ENCODE peak calls at places on chromosomes 4 and X, in seven cellular contexts. One of them, this sample, is unnamed.

GRCh38 chr4:145436793-145437192 is 44.9 kb upstream of the SMAD1 start:
- DNase-seq in esophagus squamous epithelium: no peak
- DNase-seq in tibial nerve: no peak
- DNase-seq in IMR-90: no peak
- DNase-seq in testis: no peak
- DNase-seq in Peyer's patch: no peak
- DNase-seq in heart left ventricle: no peak
- DNase-seq in this sample: no peak

GRCh38 chrX:8728932-8729331 is 3.0 kb downstream of the ANOS1 start:
- DNase-seq in esophagus squamous epithelium: no peak
- DNase-seq in tibial nerve: no peak
- DNase-seq in IMR-90: no peak
- DNase-seq in testis: no peak
- DNase-seq in Peyer's patch: no peak
- DNase-seq in heart left ventricle: no peak
- DNase-seq in this sample: no peak

GRCh38 chrX:10033360-10034007 is 66.3 kb downstream of the CLDN34 start:
- DNase-seq in esophagus squamous epithelium: no peak
- DNase-seq in tibial nerve: no peak
- DNase-seq in IMR-90: peak
- DNase-seq in testis: no peak
- DNase-seq in Peyer's patch: no peak
- DNase-seq in heart left ventricle: no peak
- DNase-seq in this sample: no peak

GRCh38 chr4:170097681-170098080 is 7.9 kb upstream of the AADAT start:
- DNase-seq in esophagus squamous epithelium: no peak
- DNase-seq in tibial nerve: no peak
- DNase-seq in IMR-90: no peak
- DNase-seq in testis: no peak
- DNase-seq in Peyer's patch: no peak
- DNase-seq in heart left ventricle: no peak
- DNase-seq in this sample: no peak

GRCh38 chrX:19627081-19627480 is 111.8 kb upstream of the MAP3K15 start:
- DNase-seq in esophagus squamous epithelium: no peak
- DNase-seq in tibial nerve: no peak
- DNase-seq in IMR-90: no peak
- DNase-seq in testis: no peak
- DNase-seq in Peyer's patch: no peak
- DNase-seq in heart left ventricle: no peak
- DNase-seq in this sample: no peak

GRCh38 chr4:151147000-151147399 is 47.6 kb downstream of the RPS3A start:
- DNase-seq in esophagus squamous epithelium: no peak
- DNase-seq in tibial nerve: no peak
- DNase-seq in IMR-90: peak
- DNase-seq in testis: no peak
- DNase-seq in Peyer's patch: no peak
- DNase-seq in heart left ventricle: no peak
- DNase-seq in this sample: no peak

GRCh38 chrX:72347366-72347765 is 41.7 kb upstream of the CITED1 start:
- DNase-seq in esophagus squamous epithelium: no peak
- DNase-seq in tibial nerve: no peak
- DNase-seq in IMR-90: no peak
- DNase-seq in testis: peak
- DNase-seq in Peyer's patch: no peak
- DNase-seq in heart left ventricle: no peak
- DNase-seq in this sample: no peak

GRCh38 chr4:79395883-79396282 is 12.1 kb downstream of the GK2 start:
- DNase-seq in esophagus squamous epithelium: no peak
- DNase-seq in tibial nerve: no peak
- DNase-seq in IMR-90: no peak
- DNase-seq in testis: no peak
- DNase-seq in Peyer's patch: no peak
- DNase-seq in heart left ventricle: no peak
- DNase-seq in this sample: no peak

GRCh38 chr4:139207247-139207646 is 30.2 kb upstream of the ELF2 start:
- DNase-seq in esophagus squamous epithelium: no peak
- DNase-seq in tibial nerve: no peak
- DNase-seq in IMR-90: no peak
- DNase-seq in testis: no peak
- DNase-seq in Peyer's patch: no peak
- DNase-seq in heart left ventricle: no peak
- DNase-seq in this sample: peak
- H3K27ac ChIP-seq in esophagus squamous epithelium: no peak
- H3K27ac ChIP-seq in tibial nerve: no peak
- H3K27ac ChIP-seq in IMR-90: no peak
- H3K27ac ChIP-seq in testis: no peak
- H3K27ac ChIP-seq in Peyer's patch: peak
- H3K27ac ChIP-seq in heart left ventricle: peak
- H3K27ac ChIP-seq in this sample: peak

GRCh38 chr4:159360549-159360948 is 257.7 kb downstream of the RAPGEF2 start:
- DNase-seq in esophagus squamous epithelium: no peak
- DNase-seq in tibial nerve: no peak
- DNase-seq in IMR-90: peak
- DNase-seq in testis: no peak
- DNase-seq in Peyer's patch: no peak
- DNase-seq in heart left ventricle: no peak
- DNase-seq in this sample: no peak
- TF ChIP-seq POLR2A in esophagus squamous epithelium: no peak
- TF ChIP-seq POLR2A in tibial nerve: no peak
- TF ChIP-seq POLR2A in IMR-90: no peak
- TF ChIP-seq POLR2A in testis: no peak
- TF ChIP-seq POLR2A in Peyer's patch: no peak
- TF ChIP-seq POLR2A in heart left ventricle: no peak
- TF ChIP-seq POLR2A in this sample: no peak

GRCh38 chr4:1856071-1856919 is at the start of gene LETM1:
- DNase-seq in esophagus squamous epithelium: peak
- DNase-seq in tibial nerve: peak
- DNase-seq in IMR-90: peak
- DNase-seq in testis: peak
- DNase-seq in Peyer's patch: peak
- DNase-seq in heart left ventricle: peak
- DNase-seq in this sample: peak

GRCh38 chr4:1852904-1853623 is 2.9 kb downstream of the LETM1 start:
- DNase-seq in esophagus squamous epithelium: no peak
- DNase-seq in tibial nerve: no peak
- DNase-seq in IMR-90: no peak
- DNase-seq in testis: peak
- DNase-seq in Peyer's patch: no peak
- DNase-seq in heart left ventricle: no peak
- DNase-seq in this sample: no peak

GRCh38 chr4:1856920-1857699 is 1.2 kb upstream of the LETM1 start:
- DNase-seq in esophagus squamous epithelium: no peak
- DNase-seq in tibial nerve: no peak
- DNase-seq in IMR-90: no peak
- DNase-seq in testis: peak
- DNase-seq in Peyer's patch: no peak
- DNase-seq in heart left ventricle: no peak
- DNase-seq in this sample: no peak

GRCh38 chr4:1855334-1856070 is 454 bp downstream of the LETM1 start:
- DNase-seq in esophagus squamous epithelium: no peak
- DNase-seq in tibial nerve: no peak
- DNase-seq in IMR-90: no peak
- DNase-seq in testis: peak
- DNase-seq in Peyer's patch: no peak
- DNase-seq in heart left ventricle: no peak
- DNase-seq in this sample: peak

GRCh38 chr4:1854752-1855151 is 1.2 kb downstream of the LETM1 start:
- DNase-seq in esophagus squamous epithelium: no peak
- DNase-seq in tibial nerve: no peak
- DNase-seq in IMR-90: no peak
- DNase-seq in testis: no peak
- DNase-seq in Peyer's patch: no peak
- DNase-seq in heart left ventricle: no peak
- DNase-seq in this sample: no peak
- H3K4me3 ChIP-seq in esophagus squamous epithelium: peak
- H3K4me3 ChIP-seq in tibial nerve: peak
- H3K4me3 ChIP-seq in IMR-90: peak
- H3K4me3 ChIP-seq in testis: peak
- H3K4me3 ChIP-seq in Peyer's patch: peak
- H3K4me3 ChIP-seq in heart left ventricle: peak
- H3K4me3 ChIP-seq in this sample: no peak

GRCh38 chr4:87620491-87620890 is 12.2 kb downstream of the DSPP start:
- DNase-seq in esophagus squamous epithelium: no peak
- DNase-seq in tibial nerve: no peak
- DNase-seq in IMR-90: no peak
- DNase-seq in testis: no peak
- DNase-seq in Peyer's patch: no peak
- DNase-seq in heart left ventricle: no peak
- DNase-seq in this sample: no peak
- H3K27ac ChIP-seq in esophagus squamous epithelium: no peak
- H3K27ac ChIP-seq in tibial nerve: peak
- H3K27ac ChIP-seq in IMR-90: no peak
- H3K27ac ChIP-seq in testis: peak
- H3K27ac ChIP-seq in Peyer's patch: no peak
- H3K27ac ChIP-seq in heart left ventricle: peak
- H3K27ac ChIP-seq in this sample: peak

GRCh38 chr4:134585972-134586371 is 384.4 kb upstream of the PABPC4L start:
- DNase-seq in esophagus squamous epithelium: no peak
- DNase-seq in tibial nerve: no peak
- DNase-seq in IMR-90: no peak
- DNase-seq in testis: no peak
- DNase-seq in Peyer's patch: no peak
- DNase-seq in heart left ventricle: no peak
- DNase-seq in this sample: no peak
- TF ChIP-seq POLR2A in esophagus squamous epithelium: no peak
- TF ChIP-seq POLR2A in tibial nerve: no peak
- TF ChIP-seq POLR2A in IMR-90: no peak
- TF ChIP-seq POLR2A in testis: no peak
- TF ChIP-seq POLR2A in Peyer's patch: no peak
- TF ChIP-seq POLR2A in heart left ventricle: no peak
- TF ChIP-seq POLR2A in this sample: no peak

DNA sequence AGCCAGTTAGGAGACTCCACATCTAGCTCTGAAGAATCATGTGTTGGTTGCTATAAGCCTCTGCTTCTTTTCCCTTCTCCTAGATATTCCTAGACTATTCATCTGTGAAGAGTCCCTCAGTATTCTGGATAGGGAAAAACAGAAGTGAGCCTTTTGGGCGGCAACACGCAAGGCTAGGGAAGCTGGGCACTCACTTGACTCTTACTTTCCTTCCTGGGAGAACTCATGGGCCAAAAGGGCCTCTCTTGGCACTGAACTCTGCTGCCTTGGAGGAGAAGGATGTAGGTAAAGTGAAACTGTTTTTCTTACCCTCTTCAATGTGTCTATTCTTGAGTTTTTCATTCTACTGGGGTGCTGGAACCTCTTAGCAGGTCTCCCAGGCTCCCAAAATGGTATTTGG is 7.9 kb upstream of the CISD2 start:
- DNase-seq in esophagus squamous epithelium: no peak
- DNase-seq in tibial nerve: no peak
- DNase-seq in IMR-90: no peak
- DNase-seq in testis: no peak
- DNase-seq in Peyer's patch: no peak
- DNase-seq in heart left ventricle: no peak
- DNase-seq in this sample: no peak
- H3K4me3 ChIP-seq in esophagus squamous epithelium: no peak
- H3K4me3 ChIP-seq in tibial nerve: no peak
- H3K4me3 ChIP-seq in IMR-90: no peak
- H3K4me3 ChIP-seq in testis: no peak
- H3K4me3 ChIP-seq in Peyer's patch: no peak
- H3K4me3 ChIP-seq in heart left ventricle: no peak
- H3K4me3 ChIP-seq in this sample: no peak

GRCh38 chr4:105267280-105267679 is 120.6 kb downstream of the TET2 start:
- DNase-seq in esophagus squamous epithelium: no peak
- DNase-seq in tibial nerve: no peak
- DNase-seq in IMR-90: no peak
- DNase-seq in testis: no peak
- DNase-seq in Peyer's patch: no peak
- DNase-seq in heart left ventricle: no peak
- DNase-seq in this sample: no peak
- H3K27ac ChIP-seq in esophagus squamous epithelium: no peak
- H3K27ac ChIP-seq in tibial nerve: no peak
- H3K27ac ChIP-seq in IMR-90: no peak
- H3K27ac ChIP-seq in testis: no peak
- H3K27ac ChIP-seq in Peyer's patch: no peak
- H3K27ac ChIP-seq in heart left ventricle: no peak
- H3K27ac ChIP-seq in this sample: no peak

GRCh38 chrX:49164589-49165360 is 2.2 kb downstream of the MAGIX start:
- DNase-seq in esophagus squamous epithelium: no peak
- DNase-seq in tibial nerve: no peak
- DNase-seq in IMR-90: no peak
- DNase-seq in testis: no peak
- DNase-seq in Peyer's patch: no peak
- DNase-seq in heart left ventricle: no peak
- DNase-seq in this sample: no peak

GRCh38 chrX:49160908-49161307 is 1.6 kb upstream of the MAGIX start:
- DNase-seq in esophagus squamous epithelium: no peak
- DNase-seq in tibial nerve: no peak
- DNase-seq in IMR-90: no peak
- DNase-seq in testis: peak
- DNase-seq in Peyer's patch: no peak
- DNase-seq in heart left ventricle: no peak
- DNase-seq in this sample: no peak

GRCh38 chrX:49165901-49166881 is 3.6 kb downstream of the MAGIX start:
- DNase-seq in esophagus squamous epithelium: peak
- DNase-seq in tibial nerve: peak
- DNase-seq in IMR-90: peak
- DNase-seq in testis: peak
- DNase-seq in Peyer's patch: peak
- DNase-seq in heart left ventricle: peak
- DNase-seq in this sample: peak

GRCh38 chrX:49162620-49163019 is at the start of gene MAGIX:
- DNase-seq in esophagus squamous epithelium: no peak
- DNase-seq in tibial nerve: no peak
- DNase-seq in IMR-90: no peak
- DNase-seq in testis: no peak
- DNase-seq in Peyer's patch: no peak
- DNase-seq in heart left ventricle: no peak
- DNase-seq in this sample: no peak

GRCh38 chrX:49163555-49164419 is 1.2 kb downstream of the MAGIX start:
- DNase-seq in esophagus squamous epithelium: no peak
- DNase-seq in tibial nerve: peak
- DNase-seq in IMR-90: peak
- DNase-seq in testis: peak
- DNase-seq in Peyer's patch: peak
- DNase-seq in heart left ventricle: peak
- DNase-seq in this sample: peak
- TF ChIP-seq POLR2A in esophagus squamous epithelium: peak
- TF ChIP-seq POLR2A in tibial nerve: peak
- TF ChIP-seq POLR2A in IMR-90: no peak
- TF ChIP-seq POLR2A in testis: no peak
- TF ChIP-seq POLR2A in Peyer's patch: no peak
- TF ChIP-seq POLR2A in heart left ventricle: no peak
- TF ChIP-seq POLR2A in this sample: peak